ENCODE peak calls at places on chromosomes 1 and 21, in five cellular contexts. C is bronchial epithelial cell, G is GM23338, Y is HCT116, H is esophagus squamous epithelium. N is an unnamed sample.

GRCh38 chr1:230067441-230067870 is 418 bp downstream of the GALNT2 start:
- DNase-seq in G (peak), H (no peak), Y (no peak), C (no peak), N (peak)

GRCh38 chr1:240004086-240004749 is 87.5 kb upstream of the FMN2 start:
- DNase-seq in H (no peak), Y (no peak), G (peak), C (no peak), N (peak)

GRCh38 chr1:185439727-185440415 is 122.8 kb upstream of the IVNS1ABP start:
- DNase-seq in C (peak), Y (no peak), H (no peak), G (no peak), N (no peak)

GRCh38 chr1:97573560-97573959 is 347.3 kb downstream of the DPYD start:
- DNase-seq in Y (no peak), H (no peak), C (no peak), G (no peak), N (no peak)

GRCh38 chr1:181113061-181113695 is 24.7 kb downstream of the IER5 start:
- DNase-seq in C (peak), G (no peak), Y (peak), H (no peak), N (no peak)

GRCh38 chr21:28633803-28634572 is 358.7 kb downstream of the LTN1 start:
- DNase-seq in C (peak), H (no peak), Y (no peak), G (no peak), N (no peak)

GRCh38 chr1:197692965-197693364 is 82.3 kb downstream of the DENND1B start:
- DNase-seq in C (peak), G (no peak), H (no peak), Y (peak), N (no peak)

GRCh38 chr1:98660941-98661543 is 479 bp upstream of the SNX7 start:
- DNase-seq in G (no peak), Y (no peak), H (no peak), C (peak), N (no peak)

GRCh38 chr1:55466921-55467320 is 251.8 kb upstream of the USP24 start:
- DNase-seq in H (no peak), C (no peak), Y (no peak), G (no peak), N (no peak)

GRCh38 chr1:62436039-62436465 is 797 bp upstream of the USP1 start:
- DNase-seq in H (no peak), C (peak), G (no peak), Y (no peak), N (peak)

GRCh38 chr1:1430114-1430982 is 5.1 kb upstream of the VWA1 start:
- DNase-seq in H (no peak), G (peak), Y (no peak), C (no peak), N (peak)

GRCh38 chr1:38064232-38064903 is 17.8 kb upstream of the POU3F1 start:
- DNase-seq in H (no peak), G (peak), C (peak), Y (peak), N (no peak)

GRCh38 chr1:30908886-30909777 is 574 bp upstream of the SDC3 start:
- DNase-seq in Y (no peak), H (no peak), G (peak), C (no peak), N (no peak)

GRCh38 chr21:20998456-20998789 is 214 bp downstream of the NCAM2 start:
- DNase-seq in C (peak), H (no peak), Y (no peak), G (no peak), N (no peak)

GRCh38 chr1:203126151-203126865 is 1.2 kb upstream of the ADORA1 start:
- DNase-seq in C (peak), Y (no peak), G (peak), H (no peak), N (no peak)

GRCh38 chr1:27517907-27518718 is 28.1 kb upstream of the WASF2 start:
- DNase-seq in H (no peak), G (no peak), Y (no peak), C (peak), N (no peak)

GRCh38 chr1:35838693-35839245 is 31.0 kb downstream of the AGO4 start:
- DNase-seq in H (no peak), C (peak), G (no peak), Y (no peak), N (no peak)

GRCh38 chr1:53378061-53378460 is 50.2 kb upstream of the LRP8 start:
- DNase-seq in H (no peak), C (no peak), Y (no peak), G (no peak), N (no peak)

GRCh38 chr1:47533176-47534039 is 95.6 kb downstream of the FOXD2 start:
- DNase-seq in H (no peak), C (no peak), Y (no peak), G (peak), N (peak)

GRCh38 chr1:212827831-212828278 is 19.6 kb downstream of the SPATA45 start:
- DNase-seq in G (no peak), H (no peak), Y (no peak), C (no peak), N (no peak)

GRCh38 chr1:112527266-112528010 is 18.7 kb downstream of the WNT2B start:
- DNase-seq in C (no peak), Y (no peak), G (peak), H (no peak), N (no peak)

GRCh38 chr1:60573121-60573520 is 499.6 kb upstream of the C1orf87 start:
- DNase-seq in Y (no peak), H (no peak), G (no peak), C (peak), N (no peak)
- TF ChIP-seq CTCF in Y (no peak), H (no peak), G (no peak), C (no peak), N (no peak)

GRCh38 chr1:225467193-225468020 is 39.6 kb upstream of the LBR start:
- DNase-seq in Y (no peak), H (peak), G (no peak), C (no peak), N (peak)
- H3K4me3 ChIP-seq in Y (no peak), H (peak), G (no peak), C (no peak), N (no peak)

DNA sequence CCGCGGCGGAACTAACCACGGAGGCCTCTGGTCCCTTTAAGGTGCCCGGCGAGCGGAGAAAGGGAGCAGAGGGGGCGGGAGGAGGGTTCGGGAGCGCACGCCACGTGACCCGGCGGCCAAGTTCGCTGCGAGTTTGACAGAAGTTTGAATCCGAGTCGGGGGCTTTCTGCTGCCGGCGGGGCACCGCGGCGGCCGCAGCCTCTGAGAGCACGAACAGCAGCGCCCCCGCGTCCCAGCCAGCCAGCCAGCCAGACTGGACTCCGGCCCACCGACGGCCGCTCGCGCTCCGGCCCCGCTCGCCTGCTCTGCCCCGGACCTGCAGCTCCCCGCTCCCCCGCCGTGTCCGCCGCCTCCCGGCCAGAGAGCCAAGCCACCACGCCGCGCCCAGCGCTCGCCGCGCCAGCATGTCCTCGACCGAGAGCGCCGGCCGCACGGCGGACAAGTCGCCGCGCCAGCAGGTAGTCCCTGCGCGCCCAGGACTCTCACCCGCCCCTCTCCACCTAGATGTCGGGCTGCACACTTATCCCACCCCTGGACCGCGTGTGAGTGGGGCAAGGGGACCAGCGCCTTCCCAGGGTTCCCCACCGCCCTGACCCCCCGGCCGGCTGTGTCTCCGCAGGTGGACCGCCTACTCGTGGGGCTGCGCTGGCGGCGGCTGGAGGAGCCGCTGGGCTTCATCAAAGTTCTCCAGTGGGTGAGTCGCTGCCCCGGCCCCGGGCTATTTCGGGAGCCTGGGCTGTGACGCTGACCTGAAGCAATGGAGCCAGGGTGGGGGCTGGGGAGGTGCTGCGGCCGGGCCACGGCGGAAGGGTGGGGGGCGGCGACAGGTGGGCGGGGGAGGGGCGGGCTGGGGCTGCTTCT is at the start of gene SYPL2:
- DNase-seq in Y (no peak), C (no peak), G (peak), H (no peak), N (peak)
- TF ChIP-seq CTCF in Y (no peak), C (no peak), G (no peak), H (no peak), N (no peak)

GRCh38 chr21:33217168-33217567 is 12.6 kb upstream of the IFNAR2 start:
- DNase-seq in Y (no peak), G (no peak), H (no peak), C (no peak), N (no peak)
- H3K4me3 ChIP-seq in Y (no peak), G (no peak), H (no peak), C (no peak), N (no peak)